ENCODE peak calls at places on chromosomes 6 and 20, in ten cellular contexts. R is HL-60; W is KBM-7; H is NCI-H2029; S is cardiac septum; I is COR-L47; A is HCEC 1CT; V is neural crest cell; B is stimulated activated CD8-positive, alpha-beta memory T cell treated with anti-CD3 and anti-CD28 coated beads, Interleukin-2, amount 100 ng/mL, for 1 hour; N is HAP-1. D is an unnamed sample.

GRCh38 chr6:45679631-45680030 is 301.9 kb upstream of the SUPT3H start:
- DNase-seq in A (no peak), H (no peak), R (no peak), W (no peak), I (no peak), S (no peak), N (no peak), B (no peak), V (no peak), D (no peak)

GRCh38 chr20:48965189-48965910 is 43.8 kb downstream of the ARFGEF2 start:
- DNase-seq in N (no peak), S (no peak), V (no peak), H (no peak), R (no peak), A (peak), W (no peak), I (no peak), B (no peak), D (no peak)

GRCh38 chr6:16209539-16209938 is 28.8 kb upstream of the GMPR start:
- DNase-seq in B (no peak), W (no peak), I (no peak), R (no peak), S (no peak), A (no peak), N (no peak), V (no peak), H (no peak), D (no peak)

GRCh38 chr6:6696867-6697531 is 108.5 kb downstream of the LY86 start:
- DNase-seq in I (peak), S (peak), V (peak), N (peak), A (peak), W (peak), R (peak), H (peak), B (no peak), D (peak)

GRCh38 chr6:109944448-109944847 is 33.7 kb upstream of the GPR6 start:
- DNase-seq in R (no peak), N (no peak), S (no peak), V (no peak), W (no peak), I (no peak), A (no peak), B (no peak), H (no peak), D (no peak)

GRCh38 chr6:53080813-53081212 is 15.6 kb downstream of the FBXO9 start:
- DNase-seq in V (no peak), B (no peak), R (no peak), S (no peak), A (no peak), I (no peak), H (no peak), W (no peak), N (no peak), D (no peak)

GRCh38 chr6:76861403-76861802 is 601.9 kb downstream of the HTR1B start:
- DNase-seq in S (no peak), B (no peak), R (peak), I (no peak), N (peak), A (no peak), W (peak), V (no peak), H (no peak), D (no peak)

GRCh38 chr20:856361-856775 is 22.9 kb downstream of the FAM110A start:
- DNase-seq in I (no peak), B (no peak), V (no peak), W (no peak), A (peak), R (no peak), S (no peak), N (no peak), H (peak), D (no peak)

GRCh38 chr6:32057966-32058365 is 19.8 kb downstream of the CYP21A2 start:
- DNase-seq in V (no peak), B (no peak), N (no peak), W (no peak), R (no peak), S (no peak), A (no peak), H (no peak), I (no peak), D (no peak)

GRCh38 chr20:47464380-47465101 is 37.1 kb upstream of the NCOA3 start:
- DNase-seq in V (no peak), S (no peak), R (no peak), B (no peak), I (no peak), A (peak), H (peak), N (no peak), W (no peak), D (no peak)

GRCh38 chr20:9280654-9281053 is 211.8 kb downstream of the PLCB4 start:
- DNase-seq in A (no peak), R (no peak), H (no peak), S (no peak), I (no peak), N (no peak), W (no peak), V (no peak), B (no peak), D (no peak)

GRCh38 chr20:57586370-57586793 is 25.5 kb downstream of the PCK1 start:
- DNase-seq in W (no peak), I (no peak), S (no peak), N (no peak), A (no peak), R (no peak), H (no peak), V (no peak), B (no peak), D (no peak)

GRCh38 chr20:46688151-46689081 is 828 bp downstream of the TP53RK start:
- DNase-seq in S (no peak), W (no peak), I (no peak), A (no peak), N (peak), V (no peak), H (no peak), B (no peak), R (no peak), D (no peak)

GRCh38 chr6:47111685-47112084 is 69.6 kb upstream of the ADGRF1 start:
- DNase-seq in H (no peak), W (no peak), R (no peak), I (no peak), B (no peak), V (no peak), S (no peak), A (peak), N (no peak), D (no peak)

GRCh38 chr20:18683839-18684238 is 96.0 kb downstream of the DTD1 start:
- DNase-seq in H (no peak), W (no peak), R (no peak), A (no peak), V (no peak), I (no peak), N (peak), S (no peak), B (no peak), D (no peak)

GRCh38 chr6:52362443-52363221 is 681 bp downstream of the PAQR8 start:
- DNase-seq in B (peak), H (no peak), A (peak), V (peak), R (peak), W (peak), S (no peak), N (peak), I (peak), D (no peak)

GRCh38 chr20:45090481-45090880 is 10.4 kb downstream of the KCNS1 start:
- DNase-seq in W (no peak), N (no peak), V (no peak), A (no peak), S (no peak), R (no peak), I (no peak), H (no peak), B (no peak), D (no peak)

GRCh38 chr6:41040101-41040910 is 1.3 kb upstream of the UNC5CL start:
- DNase-seq in W (no peak), I (no peak), R (no peak), B (no peak), N (no peak), H (peak), V (no peak), S (no peak), A (no peak), D (no peak)

GRCh38 chr6:27295301-27296079 is 16.6 kb downstream of the POM121L2 start:
- DNase-seq in B (no peak), I (no peak), W (no peak), N (peak), R (no peak), V (peak), A (peak), H (no peak), S (no peak), D (no peak)

GRCh38 chr20:34220581-34220980 is 20.6 kb upstream of the ASIP start:
- DNase-seq in A (peak), W (no peak), N (peak), R (no peak), B (no peak), V (no peak), I (no peak), S (no peak), H (no peak), D (no peak)

GRCh38 chr6:168956884-168957730 is 296.5 kb downstream of the THBS2 start:
- DNase-seq in S (no peak), V (peak), R (peak), H (peak), B (peak), N (peak), I (peak), W (peak), A (peak), D (peak)

GRCh38 chr6:129686941-129687627 is 22.9 kb downstream of the ARHGAP18 start:
- DNase-seq in I (no peak), V (no peak), R (peak), B (no peak), S (no peak), H (no peak), N (no peak), A (no peak), W (peak), D (peak)

D was measured in GF-D8.